ENCODE peak calls at places on chromosomes 13 and 19, in nine cellular contexts. J is lower leg skin, I is IMR-90, W is GM12892, M is esophagus squamous epithelium, N is A549, P is sigmoid colon, R is right lobe of liver, O is tibial nerve. L is an unnamed sample.

GRCh38 chr13:111929036-111929616 is 137.8 kb upstream of the SOX1 start:
- DNase-seq in J (no peak), I (no peak), W (no peak), M (no peak), N (no peak), P (no peak), R (no peak), O (no peak), L (no peak)

GRCh38 chr13:23584275-23584674 is 14.1 kb downstream of the TNFRSF19 start:
- DNase-seq in J (no peak), I (no peak), W (no peak), M (no peak), N (no peak), P (no peak), R (no peak), O (no peak), L (no peak)

GRCh38 chr19:3968556-3969434 is 2.1 kb downstream of the DAPK3 start:
- DNase-seq in J (peak; percentile 89), I (peak; percentile 100), W (no peak), M (no peak), N (peak; percentile 81), P (peak; percentile 98), R (peak; percentile 82), O (peak; percentile 79), L (peak; percentile 90)

GRCh38 chr19:5459360-5459759 is 4.1 kb downstream of the ZNRF4 start:
- DNase-seq in J (no peak), I (peak; percentile 49), W (no peak), M (no peak), N (no peak), P (no peak), R (no peak), O (no peak), L (no peak)

GRCh38 chr19:33641261-33641660 is 19.5 kb downstream of the CHST8 start:
- DNase-seq in J (no peak), I (no peak), W (no peak), M (no peak), N (no peak), P (no peak), R (no peak), O (no peak), L (no peak)

GRCh38 chr19:35476149-35476548 is 14.1 kb downstream of the KRTDAP start:
- DNase-seq in J (no peak), I (no peak), W (no peak), M (no peak), N (no peak), P (no peak), R (no peak), O (no peak), L (no peak)

GRCh38 chr19:47280183-47280797 is 5.6 kb downstream of the INAFM1 start:
- DNase-seq in J (no peak), I (no peak), W (no peak), M (no peak), N (peak; percentile 49), P (no peak), R (no peak), O (no peak), L (no peak)

GRCh38 chr19:52664461-52664860 is 26.3 kb upstream of the ZNF83 start:
- DNase-seq in J (no peak), I (no peak), W (no peak), M (no peak), N (no peak), P (no peak), R (no peak), O (no peak), L (no peak)

GRCh38 chr19:46413262-46414031 is at the start of gene CCDC8:
- DNase-seq in J (no peak), I (peak; percentile 92), W (no peak), M (no peak), N (no peak), P (peak; percentile 95), R (peak; percentile 60), O (peak; percentile 47), L (no peak)

GRCh38 chr13:63107163-63107935 is 1691.7 kb upstream of the PCDH20 start:
- DNase-seq in J (no peak), I (peak; percentile 71), W (no peak), M (no peak), N (peak; percentile 1), P (no peak), R (no peak), O (no peak), L (no peak)

GRCh38 chr19:21202865-21203494 is 61.1 kb downstream of the ZNF431 start:
- DNase-seq in J (no peak), I (peak; percentile 14), W (no peak), M (no peak), N (peak; percentile 0), P (no peak), R (no peak), O (no peak), L (peak; percentile 21)

GRCh38 chr13:106619688-106620555 is 52.0 kb upstream of the ARGLU1 start:
- DNase-seq in J (peak; percentile 24), I (peak; percentile 69), W (peak; percentile 4), M (no peak), N (peak; percentile 15), P (no peak), R (peak; percentile 42), O (no peak), L (peak; percentile 75)

GRCh38 chr19:49954092-49954825 is 6.7 kb downstream of the SIGLEC11 start:
- DNase-seq in J (no peak), I (peak; percentile 14), W (no peak), M (no peak), N (no peak), P (no peak), R (no peak), O (no peak), L (no peak)

GRCh38 chr19:52442179-52442578 is 11.2 kb upstream of the ZNF578 start:
- DNase-seq in J (no peak), I (no peak), W (no peak), M (no peak), N (no peak), P (no peak), R (no peak), O (no peak), L (no peak)

GRCh38 chr19:19064098-19064722 is 416 bp downstream of the SLC25A42 start:
- DNase-seq in J (no peak), I (no peak), W (no peak), M (peak; percentile 45), N (peak; percentile 56), P (no peak), R (no peak), O (no peak), L (no peak)

GRCh38 chr19:28397311-28397710 is 815.6 kb downstream of the UQCRFS1 start:
- DNase-seq in J (no peak), I (no peak), W (no peak), M (no peak), N (no peak), P (no peak), R (no peak), O (no peak), L (no peak)

GRCh38 chr13:99087130-99087953 is 109.5 kb upstream of the DOCK9 start:
- DNase-seq in J (peak; percentile 86), I (peak; percentile 59), W (peak; percentile 96), M (peak; percentile 21), N (peak; percentile 93), P (peak; percentile 95), R (peak; percentile 94), O (peak; percentile 80), L (peak; percentile 100)
- TF ChIP-seq POLR2A in J (peak; percentile 47), I (no peak), W (no peak), M (peak; percentile 16), N (peak; percentile 40), P (peak; percentile 88), R (peak; percentile 61), O (peak; percentile 80), L (peak; percentile 59)

GRCh38 chr13:94157705-94158218 is 321.7 kb downstream of the DCT start:
- DNase-seq in J (peak; percentile 31), I (no peak), W (no peak), M (no peak), N (no peak), P (no peak), R (no peak), O (no peak), L (no peak)
- TF ChIP-seq POLR2A in J (no peak), I (no peak), W (no peak), M (no peak), N (no peak), P (no peak), R (no peak), O (no peak), L (no peak)

GRCh38 chr13:110308377-110309158 is 1.5 kb downstream of the COL4A2 start:
- DNase-seq in J (no peak), I (no peak), W (no peak), M (no peak), N (no peak), P (peak; percentile 85), R (no peak), O (no peak), L (peak; percentile 67)
- TF ChIP-seq POLR2A in J (no peak), I (no peak), W (no peak), M (no peak), N (no peak), P (peak; percentile 41), R (no peak), O (peak; percentile 54), L (no peak)

GRCh38 chr19:741506-742131 is 9.3 kb upstream of the MISP start:
- DNase-seq in J (no peak), I (no peak), W (no peak), M (no peak), N (peak; percentile 56), P (peak; percentile 29), R (no peak), O (no peak), L (no peak)

GRCh38 chr19:737591-738093 is 13.3 kb upstream of the MISP start:
- DNase-seq in J (no peak), I (peak; percentile 16), W (peak; percentile 82), M (no peak), N (peak; percentile 55), P (peak; percentile 71), R (no peak), O (no peak), L (peak; percentile 65)

GRCh38 chr19:742540-743075 is 8.3 kb upstream of the MISP start:
- DNase-seq in J (no peak), I (no peak), W (no peak), M (no peak), N (no peak), P (no peak), R (no peak), O (no peak), L (no peak)

GRCh38 chr19:738509-739128 is 12.3 kb upstream of the MISP start:
- DNase-seq in J (no peak), I (no peak), W (no peak), M (no peak), N (no peak), P (peak; percentile 49), R (no peak), O (no peak), L (no peak)

DNA sequence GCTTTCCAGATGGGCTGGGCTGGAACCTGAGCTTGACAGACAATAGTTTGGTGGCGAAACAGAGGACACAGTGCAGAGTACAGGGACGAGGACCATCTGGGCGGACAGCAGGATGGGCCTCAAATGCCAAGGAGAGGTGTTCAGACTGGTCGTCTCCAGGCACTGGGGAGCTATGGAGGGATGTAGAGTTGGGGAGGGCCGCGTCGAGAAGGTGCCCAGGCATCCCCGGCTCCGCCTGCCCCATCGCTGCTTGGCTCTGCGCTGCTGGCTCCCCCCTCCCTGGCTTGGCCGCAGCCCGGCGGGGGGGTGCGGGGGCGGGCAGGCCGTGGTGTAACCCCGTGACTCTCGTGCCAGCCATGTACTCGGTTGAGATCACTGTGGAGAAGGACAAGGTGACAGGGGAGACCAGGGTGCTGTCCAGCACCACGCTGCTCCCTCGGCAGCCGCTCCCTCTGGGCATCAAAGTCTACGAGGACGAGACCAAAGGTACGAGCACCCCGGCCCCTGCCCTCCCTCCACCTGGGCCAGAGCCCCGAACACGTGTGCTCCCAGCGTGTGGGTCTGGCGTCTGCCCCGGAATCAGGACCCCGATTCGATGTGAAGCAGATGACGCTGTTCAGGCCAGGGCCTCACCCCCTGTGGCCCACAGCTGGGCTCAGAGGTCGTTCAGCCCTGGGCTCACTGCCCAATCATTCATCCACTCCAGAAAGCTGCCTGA is 10.8 kb upstream of the MISP start:
- DNase-seq in J (no peak), I (no peak), W (no peak), M (no peak), N (no peak), P (no peak), R (no peak), O (no peak), L (no peak)
- TF ChIP-seq POLR2A in J (no peak), I (no peak), W (no peak), M (no peak), N (no peak), P (no peak), R (no peak), O (no peak), L (no peak)

L was measured in H54.